ENCODE peak calls at places on chromosomes 7 and 10, in six cellular contexts. O is H1, U is GM12892, L is HepG2, T is SK-N-SH, A is GM12878. B is an unnamed sample.

GRCh38 chr7:101696-102376 is 90.5 kb upstream of the FAM20C start:
- DNase-seq in O (no peak), U (no peak), L (no peak), T (no peak), A (no peak), B (no peak)

GRCh38 chr7:100791881-100792666 is 35.2 kb downstream of the EPHB4 start:
- DNase-seq in O (no peak), U (no peak), L (peak), T (no peak), A (no peak), B (no peak)

GRCh38 chr10:68876919-68877250 is 24.2 kb upstream of the DDX50 start:
- DNase-seq in O (no peak), U (no peak), L (no peak), T (no peak), A (no peak), B (no peak)

GRCh38 chr7:126948664-126949063 is 304.1 kb downstream of the GRM8 start:
- DNase-seq in O (no peak), U (no peak), L (no peak), T (no peak), A (no peak), B (no peak)

GRCh38 chr10:127649642-127650041 is 87.3 kb upstream of the FOXI2 start:
- DNase-seq in O (peak), U (no peak), L (peak), T (peak), A (no peak), B (no peak)

GRCh38 chr10:28845009-28845682 is 167.8 kb downstream of the BAMBI start:
- DNase-seq in O (no peak), U (no peak), L (no peak), T (no peak), A (no peak), B (no peak)

GRCh38 chr7:100914879-100915442 is 19.3 kb upstream of the ACHE start:
- DNase-seq in O (no peak), U (no peak), L (no peak), T (no peak), A (no peak), B (no peak)

GRCh38 chr7:44477063-44477830 is 13.2 kb downstream of the NUDCD3 start:
- DNase-seq in O (peak), U (no peak), L (peak), T (peak), A (peak), B (no peak)

GRCh38 chr7:155767562-155768437 is 44.5 kb downstream of the SHH start:
- DNase-seq in O (no peak), U (no peak), L (no peak), T (no peak), A (no peak), B (no peak)

GRCh38 chr7:119256446-119257131 is 1016.4 kb upstream of the KCND2 start:
- DNase-seq in O (no peak), U (no peak), L (no peak), T (no peak), A (no peak), B (no peak)

GRCh38 chr10:21315321-21316220 is 209.9 kb downstream of the SKIDA1 start:
- DNase-seq in O (no peak), U (no peak), L (peak), T (peak), A (no peak), B (no peak)

GRCh38 chr7:134886353-134887057 is 99.8 kb upstream of the AGBL3 start:
- DNase-seq in O (no peak), U (no peak), L (peak), T (no peak), A (no peak), B (no peak)

GRCh38 chr10:110405401-110405800 is 92.3 kb upstream of the DUSP5 start:
- DNase-seq in O (no peak), U (no peak), L (no peak), T (no peak), A (no peak), B (no peak)

GRCh38 chr7:29494350-29494749 is 69.3 kb upstream of the PRR15 start:
- DNase-seq in O (no peak), U (no peak), L (no peak), T (no peak), A (no peak), B (no peak)

GRCh38 chr7:148963583-148964509 is 64.5 kb downstream of the PDIA4 start:
- DNase-seq in O (no peak), U (no peak), L (peak), T (no peak), A (no peak), B (no peak)

GRCh38 chr10:68955414-68955785 is 570 bp upstream of the DDX21 start:
- DNase-seq in O (no peak), U (no peak), L (no peak), T (no peak), A (no peak), B (peak)

GRCh38 chr7:111873963-111874693 is 311.8 kb upstream of the IMMP2L start:
- DNase-seq in O (no peak), U (no peak), L (no peak), T (no peak), A (no peak), B (no peak)

GRCh38 chr7:20331912-20332317 is 1.2 kb downstream of the ITGB8 start:
- DNase-seq in O (no peak), U (no peak), L (no peak), T (no peak), A (no peak), B (no peak)

GRCh38 chr10:95266674-95267095 is 24.1 kb downstream of the PDLIM1 start:
- DNase-seq in O (no peak), U (no peak), L (peak), T (peak), A (no peak), B (peak)

GRCh38 chr7:101998904-101999236 is 181.4 kb downstream of the CUX1 start:
- DNase-seq in O (peak), U (no peak), L (no peak), T (peak), A (no peak), B (no peak)

GRCh38 chr7:130141858-130142653 is 63.1 kb downstream of the TMEM209 start:
- DNase-seq in O (no peak), U (no peak), L (no peak), T (peak), A (no peak), B (no peak)

GRCh38 chr10:60816624-60817023 is 38.3 kb downstream of the CDK1 start:
- DNase-seq in O (no peak), U (peak), L (peak), T (peak), A (peak), B (peak)

GRCh38 chr10:58576736-58577366 is 64.2 kb downstream of the BICC1 start:
- DNase-seq in O (no peak), U (no peak), L (no peak), T (no peak), A (no peak), B (no peak)

GRCh38 chr7:36484265-36484664 is 94.6 kb downstream of the ANLN start:
- DNase-seq in O (no peak), U (no peak), L (no peak), T (no peak), A (no peak), B (no peak)

GRCh38 chr7:107696330-107696946 is 35.8 kb downstream of the SLC26A4 start:
- DNase-seq in O (no peak), U (no peak), L (no peak), T (no peak), A (no peak), B (no peak)

GRCh38 chr7:143279186-143280098 is 5.3 kb upstream of the TMEM139 start:
- DNase-seq in O (no peak), U (no peak), L (peak), T (no peak), A (no peak), B (no peak)

GRCh38 chr7:140269004-140269638 is 92.3 kb upstream of the KDM7A start:
- DNase-seq in O (no peak), U (no peak), L (no peak), T (no peak), A (no peak), B (no peak)

GRCh38 chr10:132495231-132495630 is 42.4 kb upstream of the INPP5A start:
- DNase-seq in O (no peak), U (no peak), L (no peak), T (no peak), A (no peak), B (no peak)

GRCh38 chr7:107167483-107168232 is 1.1 kb upstream of the HBP1 start:
- DNase-seq in O (no peak), U (no peak), L (peak), T (peak), A (no peak), B (no peak)

GRCh38 chr10:130756651-130757050 is 554.9 kb downstream of the TCERG1L start:
- DNase-seq in O (no peak), U (no peak), L (no peak), T (no peak), A (no peak), B (no peak)

GRCh38 chr10:130758529-130758928 is 553.0 kb downstream of the TCERG1L start:
- DNase-seq in O (no peak), U (no peak), L (no peak), T (no peak), A (no peak), B (no peak)

GRCh38 chr10:130761032-130761575 is 550.4 kb downstream of the TCERG1L start:
- DNase-seq in O (no peak), U (no peak), L (no peak), T (no peak), A (no peak), B (no peak)

GRCh38 chr10:130757821-130758489 is 553.6 kb downstream of the TCERG1L start:
- DNase-seq in O (no peak), U (no peak), L (no peak), T (no peak), A (no peak), B (no peak)

GRCh38 chr10:130757271-130757670 is 554.2 kb downstream of the TCERG1L start:
- DNase-seq in O (no peak), U (no peak), L (no peak), T (peak), A (no peak), B (no peak)
- TF ChIP-seq TAF1 in O (no peak), U (no peak), L (no peak), T (no peak), A (no peak), B (no peak)

GRCh38 chr10:51547941-51548340 is 151.5 kb downstream of the CSTF2T start:
- DNase-seq in O (no peak), U (no peak), L (no peak), T (no peak), A (no peak), B (no peak)
- TF ChIP-seq POLR2AphosphoS5 in O (no peak), U (no peak), L (no peak), T (no peak), A (no peak), B (no peak)

DNA sequence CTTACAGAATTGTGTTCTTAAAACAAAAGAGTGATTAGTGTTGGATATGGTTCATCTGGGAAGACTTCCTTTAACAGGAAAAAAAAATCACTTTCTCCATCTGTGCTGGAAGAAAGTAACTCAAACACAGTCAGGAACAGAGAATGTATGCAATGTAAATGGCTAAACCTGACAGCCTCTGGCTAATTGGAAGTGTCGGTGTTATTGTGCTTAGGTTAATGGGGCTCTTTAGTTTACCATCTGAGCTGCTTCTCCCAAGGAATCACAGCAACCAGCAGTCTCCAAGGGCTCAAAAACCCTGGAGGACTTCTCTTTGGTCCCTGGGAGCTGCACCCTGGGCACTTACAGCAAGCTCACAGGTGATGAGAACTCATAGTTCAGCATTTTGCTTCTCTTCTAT is 724.5 kb downstream of the LRMDA start:
- DNase-seq in O (no peak), U (no peak), L (no peak), T (no peak), A (no peak), B (no peak)
- TF ChIP-seq TAF1 in O (no peak), U (no peak), L (no peak), T (no peak), A (no peak), B (no peak)

DNA sequence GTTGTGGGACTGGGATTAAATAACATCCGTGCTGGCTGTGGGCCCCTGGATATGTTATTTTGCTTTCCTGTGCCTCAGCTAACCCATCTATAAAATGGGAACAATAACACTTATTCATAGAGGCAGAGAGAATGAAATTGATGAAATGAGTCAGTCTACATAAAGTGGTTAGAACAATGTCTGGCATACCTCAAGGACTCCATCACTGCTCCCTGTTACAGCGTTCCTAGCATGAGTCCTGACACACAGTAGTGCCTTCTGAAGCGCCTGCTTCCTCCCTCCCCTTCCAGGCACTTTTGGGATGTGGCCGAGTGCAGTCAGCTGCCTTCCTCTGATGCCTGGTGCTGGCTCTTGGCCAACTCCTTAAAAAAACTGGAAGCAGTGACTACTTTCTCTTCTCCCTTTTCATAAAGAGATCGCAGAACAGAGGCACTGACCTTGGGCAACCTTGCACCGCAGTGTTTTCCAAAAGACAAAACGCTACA is 108.4 kb upstream of the ZMIZ1 start:
- DNase-seq in O (no peak), U (no peak), L (no peak), T (no peak), A (no peak), B (no peak)
- TF ChIP-seq POLR2AphosphoS5 in O (no peak), U (no peak), L (no peak), T (peak), A (no peak), B (no peak)

GRCh38 chr10:30063098-30063497 is 3.7 kb upstream of the JCAD start:
- DNase-seq in O (no peak), U (no peak), L (no peak), T (no peak), A (no peak), B (no peak)

GRCh38 chr10:30062090-30062489 is 2.7 kb upstream of the JCAD start:
- DNase-seq in O (no peak), U (no peak), L (no peak), T (no peak), A (no peak), B (no peak)

GRCh38 chr10:30058570-30059132 is 735 bp downstream of the JCAD start:
- DNase-seq in O (no peak), U (no peak), L (no peak), T (peak), A (no peak), B (no peak)

GRCh38 chr10:30059209-30060107 is at the start of gene JCAD:
- DNase-seq in O (no peak), U (peak), L (no peak), T (peak), A (no peak), B (peak)

GRCh38 chr10:30062582-30062981 is 3.2 kb upstream of the JCAD start:
- DNase-seq in O (no peak), U (no peak), L (no peak), T (no peak), A (no peak), B (no peak)
- TF ChIP-seq TAF1 in O (no peak), U (no peak), L (no peak), T (no peak), A (no peak), B (no peak)

GRCh38 chr7:150737265-150738055 is at the start of gene GIMAP5:
- DNase-seq in O (no peak), U (no peak), L (no peak), T (no peak), A (no peak), B (no peak)
- TF ChIP-seq POLR2AphosphoS5 in O (no peak), U (peak), L (no peak), T (no peak), A (peak), B (peak)

DNA sequence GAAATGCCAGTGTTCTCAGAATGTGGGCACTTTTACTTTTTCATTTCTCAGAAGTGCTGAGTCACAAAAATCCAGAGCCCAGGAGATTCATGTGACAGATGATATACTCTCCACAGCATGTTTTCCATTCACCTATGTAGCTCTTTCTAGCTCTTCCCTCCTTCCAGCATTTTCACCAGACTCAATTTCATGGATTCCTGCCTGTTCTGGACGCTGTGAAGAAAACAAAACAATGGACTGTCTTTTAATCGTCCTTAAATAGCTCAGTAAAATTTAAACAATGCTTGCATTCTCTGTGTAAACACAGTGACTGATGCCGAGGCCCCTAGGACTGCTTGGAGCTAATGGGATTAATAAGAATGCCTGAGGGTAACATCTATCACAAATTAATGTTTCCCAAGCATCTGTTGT is 25.5 kb downstream of the ZNF713 start:
- DNase-seq in O (no peak), U (no peak), L (no peak), T (no peak), A (no peak), B (no peak)
- TF ChIP-seq TAF1 in O (no peak), U (no peak), L (no peak), T (no peak), A (no peak), B (no peak)

GRCh38 chr10:77618117-77618516 is 19.5 kb downstream of the KCNMA1 start:
- DNase-seq in O (no peak), U (no peak), L (no peak), T (no peak), A (no peak), B (no peak)

GRCh38 chr10:77619964-77620703 is 17.5 kb downstream of the KCNMA1 start:
- DNase-seq in O (no peak), U (no peak), L (no peak), T (no peak), A (no peak), B (no peak)

GRCh38 chr10:77622822-77623410 is 14.7 kb downstream of the KCNMA1 start:
- DNase-seq in O (no peak), U (no peak), L (no peak), T (no peak), A (no peak), B (no peak)

GRCh38 chr10:77616766-77617165 is 20.8 kb downstream of the KCNMA1 start:
- DNase-seq in O (no peak), U (no peak), L (no peak), T (no peak), A (no peak), B (no peak)

GRCh38 chr10:77620731-77621130 is 16.9 kb downstream of the KCNMA1 start:
- DNase-seq in O (no peak), U (no peak), L (no peak), T (no peak), A (no peak), B (no peak)
- TF ChIP-seq POLR2AphosphoS5 in O (no peak), U (no peak), L (no peak), T (no peak), A (no peak), B (no peak)

GRCh38 chr7:50543776-50544442 is 21.3 kb downstream of the DDC start:
- DNase-seq in O (no peak), U (no peak), L (no peak), T (no peak), A (no peak), B (no peak)
- TF ChIP-seq TAF1 in O (no peak), U (no peak), L (no peak), T (no peak), A (no peak), B (no peak)

B was measured in GM12891.